ENCODE peak calls at places on chromosomes 12 and 14, in four cellular contexts. U is mesenchymal stem cell, S is H1, T is H9. N is an unnamed sample.

GRCh38 chr12:53048780-53049401 is 974 bp upstream of the TNS2 start:
- DNase-seq in U (peak; percentile 78), S (no peak), T (peak; percentile 83), N (no peak)

GRCh38 chr12:43969882-43970281 is 134.0 kb downstream of the TMEM117 start:
- DNase-seq in U (no peak), S (no peak), T (no peak), N (no peak)

GRCh38 chr12:21774358-21775129 is at the start of gene KCNJ8:
- DNase-seq in U (peak; percentile 2), S (peak; percentile 53), T (peak; percentile 95), N (peak; percentile 73)

GRCh38 chr12:18250313-18250916 is 10.9 kb upstream of the PIK3C2G start:
- DNase-seq in U (peak; percentile 71), S (peak; percentile 2), T (no peak), N (peak; percentile 59)

GRCh38 chr14:85415015-85415712 is 114.8 kb upstream of the FLRT2 start:
- DNase-seq in U (peak; percentile 85), S (peak; percentile 17), T (peak; percentile 58), N (no peak)

GRCh38 chr12:112847708-112848337 is 56.3 kb downstream of the RPH3A start:
- DNase-seq in U (no peak), S (no peak), T (peak; percentile 75), N (no peak)

GRCh38 chr12:12717586-12718381 is 616 bp downstream of the CDKN1B start:
- DNase-seq in U (peak; percentile 41), S (no peak), T (peak; percentile 53), N (no peak)

GRCh38 chr14:24982472-24983155 is 67.3 kb downstream of the STXBP6 start:
- DNase-seq in U (peak; percentile 94), S (no peak), T (no peak), N (no peak)

GRCh38 chr12:32002848-32003493 is 43.8 kb downstream of the RESF1 start:
- DNase-seq in U (no peak), S (no peak), T (no peak), N (no peak)

GRCh38 chr14:101113108-101113612 is 209.6 kb upstream of the RTL1 start:
- DNase-seq in U (no peak), S (no peak), T (no peak), N (no peak)

DNA sequence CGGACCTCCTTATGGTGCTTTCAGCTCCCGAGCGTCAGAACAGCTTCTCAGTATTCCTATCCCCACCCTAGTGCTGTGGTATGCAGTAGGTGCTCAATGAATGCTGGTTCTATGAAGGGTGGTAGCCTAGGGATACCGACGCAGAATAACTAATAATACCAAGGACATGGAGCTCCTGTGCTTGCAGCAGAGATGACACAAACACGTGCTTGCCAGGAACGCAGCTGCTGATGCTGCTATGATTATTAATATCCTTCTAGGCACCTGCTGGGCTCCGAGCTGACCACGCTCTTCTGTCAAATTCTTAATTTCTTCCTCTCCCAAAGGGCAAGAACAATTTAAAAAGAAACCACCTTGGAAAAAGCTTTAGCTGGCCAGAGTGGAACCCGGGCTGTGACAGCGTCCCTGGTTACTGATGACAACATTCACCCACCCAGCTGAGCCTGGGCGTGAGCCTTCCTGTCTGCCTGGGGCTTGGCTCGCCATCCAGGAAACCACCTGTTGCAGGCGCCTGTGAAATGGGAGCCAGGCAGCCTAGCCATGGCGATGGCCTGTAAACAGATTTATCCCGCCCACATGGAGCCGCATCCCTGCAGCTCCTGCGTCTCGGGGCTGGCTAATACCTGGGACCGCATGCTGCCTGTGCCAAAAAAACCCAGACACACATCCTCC is 28.8 kb downstream of the CLMN start:
- DNase-seq in U (no peak), S (no peak), T (peak; percentile 59), N (no peak)
- H3K4me1 ChIP-seq in U (peaks cover 24% of the 10 kb centered on the region), S (peaks cover 2% of the 10 kb centered on the region), T (peaks cover 5% of the 10 kb centered on the region), N (peaks cover 2% of the 10 kb centered on the region)

GRCh38 chr12:65561798-65562382 is 262.4 kb upstream of the HMGA2 start:
- DNase-seq in U (no peak), S (no peak), T (no peak), N (no peak)
- H3K14ac ChIP-seq in U (no peak overlapping the region), S (no peak overlapping the region), T (no peak overlapping the region), N (no peak overlapping the region)

DNA sequence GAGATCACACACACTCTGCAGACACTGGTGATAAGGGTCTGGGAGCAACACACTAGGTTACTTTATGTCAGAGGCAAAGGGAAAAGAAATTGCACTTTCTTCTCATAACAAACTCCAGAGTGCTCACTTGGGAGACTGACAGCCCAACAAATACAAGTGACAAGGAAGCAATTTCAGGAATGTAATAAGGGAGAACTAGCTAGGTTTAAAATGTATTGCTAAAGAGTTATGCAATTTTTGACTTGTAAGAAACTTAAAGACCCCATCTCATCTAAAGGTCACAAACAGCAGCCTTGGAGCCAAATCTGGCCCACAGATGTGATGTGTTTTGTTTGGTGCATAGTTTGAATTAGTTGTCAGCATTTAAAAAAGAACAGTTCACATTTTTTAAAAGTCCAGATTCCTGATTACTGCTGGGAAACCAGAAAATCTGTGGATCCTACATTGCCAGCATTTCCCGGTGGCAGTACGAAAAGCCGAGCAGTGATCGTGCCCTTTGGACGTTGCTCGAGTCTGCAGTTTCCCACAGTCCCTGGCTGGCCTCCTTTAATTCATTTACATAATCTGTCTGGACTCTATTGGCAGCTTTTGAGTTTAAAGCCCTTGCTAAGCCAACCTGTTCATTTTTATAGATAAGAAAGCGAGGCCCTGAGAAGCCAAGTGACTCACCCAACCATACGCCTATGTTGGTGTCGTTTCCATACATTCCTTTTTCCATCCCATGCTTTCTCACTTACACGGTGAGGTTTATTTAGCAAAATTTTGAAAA is 42.0 kb upstream of the ETV6 start:
- DNase-seq in U (peak; percentile 51), S (no peak), T (no peak), N (no peak)
- H2BK15ac ChIP-seq in U (no peak overlapping the region), S (no peak overlapping the region), T (no peak overlapping the region), N (no peak overlapping the region)

DNA sequence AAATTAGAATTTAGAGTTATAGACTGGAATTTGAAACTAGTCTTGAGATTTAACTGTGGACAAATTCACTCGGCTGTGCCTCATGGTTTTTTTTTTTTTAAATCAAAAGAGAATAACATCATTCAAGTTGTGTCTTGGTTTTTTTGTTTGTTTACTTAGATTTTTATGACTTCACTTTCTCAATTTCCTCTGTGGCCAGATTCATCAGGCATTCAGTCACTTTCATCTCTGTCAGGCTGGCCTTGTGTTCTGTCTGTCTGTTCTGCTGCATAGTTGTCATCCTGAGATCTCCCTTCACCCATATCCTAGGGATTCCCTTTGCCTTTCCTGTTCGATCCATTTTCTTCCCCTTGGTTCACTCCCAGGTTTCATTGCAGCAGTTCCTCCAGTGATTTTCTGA is 10.0 kb downstream of the MARK3 start:
- DNase-seq in U (peak; percentile 76), S (no peak), T (no peak), N (no peak)
- H3K4me1 ChIP-seq in U (peaks cover 8% of the 10 kb centered on the region), S (peaks cover 6% of the 10 kb centered on the region), T (no peaks in the 10 kb centered on the region), N (peaks cover 3% of the 10 kb centered on the region)